ENCODE peak calls at places on chromosome 1, in nine cellular contexts. L, Z, A, F, D, U, R, J and C are unnamed samples.

GRCh38 chr1:58397187-58397820 is 149.2 kb downstream of the OMA1 start:
- DNase-seq in L (no peak), Z (peak), A (no peak), F (no peak), D (no peak), U (no peak), R (no peak), J (no peak), C (no peak)

GRCh38 chr1:156691665-156692408 is 13.5 kb downstream of the CRABP2 start:
- DNase-seq in L (no peak), Z (no peak), A (no peak), F (no peak), D (no peak), U (no peak), R (no peak), J (no peak), C (peak)

GRCh38 chr1:171433451-171433850 is 51.9 kb upstream of the PRRC2C start:
- DNase-seq in L (peak), Z (peak), A (no peak), F (no peak), D (no peak), U (no peak), R (no peak), J (no peak), C (no peak)

GRCh38 chr1:193335797-193336428 is 149.5 kb upstream of the B3GALT2 start:
- DNase-seq in L (peak), Z (no peak), A (no peak), F (no peak), D (no peak), U (no peak), R (no peak), J (no peak), C (no peak)

GRCh38 chr1:199273837-199274379 is 635.1 kb downstream of the PTPRC start:
- DNase-seq in L (peak), Z (peak), A (no peak), F (no peak), D (no peak), U (no peak), R (no peak), J (peak), C (no peak)

GRCh38 chr1:220552672-220553258 is 24.8 kb downstream of the MARK1 start:
- DNase-seq in L (no peak), Z (no peak), A (no peak), F (no peak), D (no peak), U (no peak), R (no peak), J (no peak), C (no peak)

GRCh38 chr1:245365071-245365470 is 210.3 kb downstream of the KIF26B start:
- DNase-seq in L (no peak), Z (no peak), A (no peak), F (no peak), D (no peak), U (no peak), R (no peak), J (no peak), C (no peak)

GRCh38 chr1:243926299-243926698 is 76.3 kb upstream of the AKT3 start:
- DNase-seq in L (no peak), Z (no peak), A (no peak), F (no peak), D (no peak), U (no peak), R (no peak), J (no peak), C (no peak)